ENCODE peak calls at places on chromosomes 4 and X, in ten cellular contexts. S, J, G, R, Y, X, A, U, E and F are unnamed samples.

GRCh38 chr4:139776235-139776634 is 110.6 kb downstream of the MGST2 start:
- DNase-seq in S (no peak), J (no peak), G (no peak), R (no peak), Y (no peak), X (no peak), A (no peak), U (no peak), E (no peak), F (no peak)

GRCh38 chr4:147518846-147519767 is 38.2 kb downstream of the EDNRA start:
- DNase-seq in S (peak), J (peak), G (peak), R (no peak), Y (peak), X (peak), A (peak), U (peak), E (peak), F (no peak)

GRCh38 chr4:80173387-80173786 is 23.9 kb upstream of the PRDM8 start:
- DNase-seq in S (no peak), J (no peak), G (no peak), R (no peak), Y (peak), X (peak), A (peak), U (peak), E (no peak), F (no peak)

GRCh38 chr4:108611360-108611759 is 9.0 kb upstream of the RPL34 start:
- DNase-seq in S (no peak), J (no peak), G (no peak), R (no peak), Y (no peak), X (peak), A (peak), U (no peak), E (no peak), F (no peak)

GRCh38 chr4:40301592-40301991 is 33.5 kb upstream of the CHRNA9 start:
- DNase-seq in S (no peak), J (no peak), G (no peak), R (no peak), Y (no peak), X (no peak), A (no peak), U (peak), E (peak), F (no peak)

GRCh38 chrX:66638591-66639500 is at the start of gene EDA2R:
- DNase-seq in S (peak), J (peak), G (no peak), R (peak), Y (peak), X (peak), A (peak), U (no peak), E (peak), F (no peak)

GRCh38 chrX:46485897-46486296 is 59.3 kb downstream of the ZNF674 start:
- DNase-seq in S (no peak), J (no peak), G (no peak), R (no peak), Y (no peak), X (no peak), A (no peak), U (peak), E (no peak), F (no peak)

GRCh38 chr4:125719987-125720386 is 405.2 kb downstream of the FAT4 start:
- DNase-seq in S (no peak), J (no peak), G (no peak), R (no peak), Y (no peak), X (peak), A (no peak), U (no peak), E (no peak), F (no peak)

GRCh38 chrX:134898450-134898849 is 92.3 kb upstream of the SMIM10 start:
- DNase-seq in S (no peak), J (no peak), G (no peak), R (no peak), Y (no peak), X (peak), A (peak), U (no peak), E (no peak), F (no peak)

GRCh38 chr4:124181045-124181444 is 531.5 kb downstream of the ANKRD50 start:
- DNase-seq in S (no peak), J (no peak), G (no peak), R (no peak), Y (no peak), X (no peak), A (peak), U (no peak), E (no peak), F (no peak)

GRCh38 chr4:121796283-121796682 is 4.8 kb upstream of the EXOSC9 start:
- DNase-seq in S (no peak), J (no peak), G (no peak), R (no peak), Y (no peak), X (no peak), A (no peak), U (no peak), E (no peak), F (no peak)

GRCh38 chrX:30822719-30823118 is 66.3 kb downstream of the TAB3 start:
- DNase-seq in S (no peak), J (no peak), G (no peak), R (no peak), Y (no peak), X (no peak), A (peak), U (no peak), E (no peak), F (no peak)

GRCh38 chrX:30824275-30824674 is 64.8 kb downstream of the TAB3 start:
- DNase-seq in S (no peak), J (no peak), G (no peak), R (no peak), Y (no peak), X (no peak), A (no peak), U (no peak), E (no peak), F (no peak)

GRCh38 chrX:30819080-30819479 is 70.0 kb downstream of the TAB3 start:
- DNase-seq in S (no peak), J (no peak), G (no peak), R (no peak), Y (no peak), X (no peak), A (no peak), U (no peak), E (no peak), F (no peak)

GRCh38 chrX:30821116-30821515 is 67.9 kb downstream of the TAB3 start:
- DNase-seq in S (no peak), J (no peak), G (no peak), R (no peak), Y (no peak), X (peak), A (no peak), U (no peak), E (no peak), F (no peak)

DNA sequence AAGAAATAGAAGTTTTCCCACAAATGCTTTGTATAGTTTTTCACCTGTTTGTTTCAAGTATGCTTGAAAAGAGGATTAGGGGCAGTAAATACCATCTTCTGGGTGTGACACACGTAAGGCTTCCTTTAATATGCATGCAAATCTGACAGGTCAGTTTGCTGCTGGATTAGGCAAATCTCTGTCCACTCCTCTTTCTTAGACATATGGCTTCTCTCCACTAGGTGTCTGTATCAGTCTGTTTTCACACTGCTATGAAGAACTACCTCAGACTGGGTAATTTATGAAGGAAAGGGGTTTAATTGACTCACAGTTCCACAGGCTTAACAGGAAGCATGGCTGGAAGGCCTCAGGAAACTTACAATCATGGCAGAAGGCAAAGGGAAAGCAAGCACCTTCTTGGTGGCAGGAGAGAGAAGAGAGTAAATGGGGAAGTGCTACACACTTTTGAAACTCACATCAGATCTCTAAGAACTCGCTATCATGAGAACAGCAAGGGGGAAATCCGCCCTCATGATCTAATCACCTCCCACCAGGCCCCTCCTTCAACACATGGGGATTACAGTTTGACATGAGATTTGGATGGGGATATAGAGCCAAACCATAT is 66.9 kb downstream of the TAB3 start:
- DNase-seq in S (no peak), J (no peak), G (no peak), R (no peak), Y (no peak), X (peak), A (peak), U (no peak), E (no peak), F (no peak)
- TF ChIP-seq CTCF in S (no peak), J (no peak), G (peak), R (no peak), Y (peak), X (peak), A (no peak), U (no peak), E (no peak), F (no peak)

GRCh38 chrX:15493118-15494082 is at the start of gene PIR:
- DNase-seq in S (peak), J (peak), G (peak), R (peak), Y (peak), X (peak), A (peak), U (peak), E (peak), F (peak)
- TF ChIP-seq CTCF in S (peak), J (no peak), G (peak), R (no peak), Y (peak), X (peak), A (peak), U (no peak), E (peak), F (no peak)

GRCh38 chr4:6474705-6475457 is 2.5 kb upstream of the PPP2R2C start:
- DNase-seq in S (no peak), J (peak), G (no peak), R (no peak), Y (no peak), X (no peak), A (no peak), U (no peak), E (no peak), F (no peak)
- TF ChIP-seq CTCF in S (no peak), J (no peak), G (no peak), R (no peak), Y (no peak), X (no peak), A (no peak), U (no peak), E (no peak), F (no peak)

GRCh38 chr4:146510942-146511341 is 10.8 kb downstream of the SLC10A7 start:
- DNase-seq in S (no peak), J (no peak), G (no peak), R (no peak), Y (no peak), X (no peak), A (no peak), U (no peak), E (no peak), F (no peak)
- TF ChIP-seq CTCF in S (no peak), J (no peak), G (no peak), R (no peak), Y (no peak), X (peak), A (no peak), U (no peak), E (no peak), F (no peak)

DNA sequence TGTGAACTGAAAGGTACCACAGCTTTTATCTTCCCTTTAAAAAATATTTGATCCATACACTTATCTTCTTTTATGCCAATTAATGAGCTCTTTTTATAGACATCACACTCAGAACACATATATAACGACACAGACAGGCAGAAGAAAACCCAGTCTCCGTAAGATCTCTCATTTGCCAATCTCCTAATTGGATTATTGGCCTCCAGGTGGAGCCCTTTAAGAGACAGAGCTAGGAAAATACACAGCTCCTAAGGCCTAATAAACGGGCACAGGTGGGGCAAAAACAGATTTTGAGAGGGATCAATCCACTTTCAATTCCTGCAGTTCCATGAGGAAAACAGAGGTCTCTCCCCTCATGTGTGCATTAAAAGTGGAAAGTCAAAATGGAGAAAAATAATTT is 1495.4 kb downstream of the RPA4 start:
- DNase-seq in S (no peak), J (no peak), G (no peak), R (no peak), Y (no peak), X (no peak), A (no peak), U (no peak), E (no peak), F (no peak)
- TF ChIP-seq CTCF in S (no peak), J (no peak), G (no peak), R (no peak), Y (no peak), X (no peak), A (no peak), U (no peak), E (no peak), F (no peak)

GRCh38 chr4:13860126-13860525 is 232.6 kb upstream of the BOD1L1 start:
- DNase-seq in S (no peak), J (no peak), G (no peak), R (no peak), Y (no peak), X (peak), A (no peak), U (no peak), E (no peak), F (no peak)
- TF ChIP-seq CTCF in S (no peak), J (no peak), G (no peak), R (no peak), Y (peak), X (peak), A (no peak), U (no peak), E (no peak), F (no peak)

DNA sequence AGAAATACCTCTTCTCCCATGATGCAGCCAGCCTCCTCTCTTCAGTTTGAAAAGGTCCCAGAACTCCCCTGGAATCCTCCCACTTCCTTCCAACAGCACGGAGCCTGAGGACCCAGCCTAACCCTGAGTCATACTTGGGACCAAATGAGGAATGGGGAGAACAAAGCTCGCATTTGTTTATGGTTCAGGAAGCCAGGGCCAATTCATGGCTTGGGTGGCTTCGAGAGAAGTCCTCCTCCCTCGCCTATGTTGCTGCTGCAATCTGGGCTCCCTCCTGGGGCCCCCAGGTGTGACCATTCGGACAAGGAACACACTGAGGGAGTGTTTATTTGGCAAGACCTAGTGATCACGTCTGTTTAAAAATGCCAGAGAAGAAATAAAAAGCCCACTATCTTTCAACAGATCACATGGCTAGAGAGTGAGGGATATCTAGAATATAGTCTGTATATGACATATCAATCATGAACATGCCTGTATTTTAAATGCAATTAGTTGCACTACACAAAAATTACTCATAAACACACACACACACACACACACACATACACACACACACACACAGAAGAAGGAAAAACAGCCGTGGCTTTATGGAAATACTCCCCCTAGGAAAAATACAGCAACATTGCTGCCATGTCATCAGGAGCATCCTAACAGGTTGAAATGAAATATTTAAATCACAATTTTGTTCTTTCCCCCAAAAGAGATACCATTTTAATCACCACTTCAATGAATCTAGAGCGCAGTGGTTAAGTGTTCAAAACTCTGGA is 155.7 kb upstream of the MAP3K15 start:
- DNase-seq in S (no peak), J (peak), G (no peak), R (no peak), Y (peak), X (peak), A (peak), U (no peak), E (peak), F (no peak)
- TF ChIP-seq CTCF in S (no peak), J (no peak), G (no peak), R (no peak), Y (no peak), X (no peak), A (peak), U (no peak), E (no peak), F (no peak)